ENCODE peak calls at places on chromosomes 12 and 14, in nine cellular contexts. One of them, this sample, is unnamed.

GRCh38 chr14:105026033-105026785 is 5.3 kb upstream of the CDCA4 start:
- DNase-seq in endodermal cell: no peak
- DNase-seq in breast epithelium: no peak
- DNase-seq in neural progenitor cell: no peak
- DNase-seq in kidney: no peak
- DNase-seq in CD4-positive, CD25-positive, alpha-beta regulatory T cell: peak; percentile 67
- DNase-seq in tibial artery: no peak
- DNase-seq in CD4-positive, alpha-beta T cell: no peak
- DNase-seq in heart right ventricle: no peak
- DNase-seq in this sample: no peak

GRCh38 chr12:88375301-88375959 is 204.8 kb downstream of the KITLG start:
- DNase-seq in endodermal cell: no peak
- DNase-seq in breast epithelium: no peak
- DNase-seq in neural progenitor cell: no peak
- DNase-seq in kidney: peak; percentile 26
- DNase-seq in CD4-positive, CD25-positive, alpha-beta regulatory T cell: no peak
- DNase-seq in tibial artery: no peak
- DNase-seq in CD4-positive, alpha-beta T cell: no peak
- DNase-seq in heart right ventricle: no peak
- DNase-seq in this sample: no peak

GRCh38 chr12:68040450-68041075 is 51.3 kb downstream of the IFNG-AS1 start:
- DNase-seq in endodermal cell: peak; percentile 89
- DNase-seq in breast epithelium: no peak
- DNase-seq in neural progenitor cell: peak; percentile 82
- DNase-seq in kidney: no peak
- DNase-seq in CD4-positive, CD25-positive, alpha-beta regulatory T cell: peak; percentile 76
- DNase-seq in tibial artery: peak; percentile 75
- DNase-seq in CD4-positive, alpha-beta T cell: peak; percentile 48
- DNase-seq in heart right ventricle: no peak
- DNase-seq in this sample: no peak

GRCh38 chr14:92686763-92687427 is 61.5 kb downstream of the LGMN start:
- DNase-seq in endodermal cell: peak; percentile 99
- DNase-seq in breast epithelium: peak; percentile 67
- DNase-seq in neural progenitor cell: peak; percentile 92
- DNase-seq in kidney: peak; percentile 91
- DNase-seq in CD4-positive, CD25-positive, alpha-beta regulatory T cell: peak; percentile 36
- DNase-seq in tibial artery: peak; percentile 65
- DNase-seq in CD4-positive, alpha-beta T cell: peak; percentile 67
- DNase-seq in heart right ventricle: peak; percentile 81
- DNase-seq in this sample: peak; percentile 66

GRCh38 chr12:52976574-52977071 is 27.7 kb downstream of the KRT18 start:
- DNase-seq in endodermal cell: peak; percentile 83
- DNase-seq in breast epithelium: no peak
- DNase-seq in neural progenitor cell: peak; percentile 56
- DNase-seq in kidney: no peak
- DNase-seq in CD4-positive, CD25-positive, alpha-beta regulatory T cell: no peak
- DNase-seq in tibial artery: no peak
- DNase-seq in CD4-positive, alpha-beta T cell: no peak
- DNase-seq in heart right ventricle: no peak
- DNase-seq in this sample: no peak

GRCh38 chr14:22887260-22887989 is 4.4 kb downstream of the REM2 start:
- DNase-seq in endodermal cell: peak; percentile 89
- DNase-seq in breast epithelium: no peak
- DNase-seq in neural progenitor cell: peak; percentile 89
- DNase-seq in kidney: no peak
- DNase-seq in CD4-positive, CD25-positive, alpha-beta regulatory T cell: peak; percentile 84
- DNase-seq in tibial artery: no peak
- DNase-seq in CD4-positive, alpha-beta T cell: no peak
- DNase-seq in heart right ventricle: no peak
- DNase-seq in this sample: no peak

GRCh38 chr14:96997996-96998395 is 200.8 kb downstream of the VRK1 start:
- DNase-seq in endodermal cell: peak; percentile 20
- DNase-seq in breast epithelium: no peak
- DNase-seq in neural progenitor cell: no peak
- DNase-seq in kidney: no peak
- DNase-seq in CD4-positive, CD25-positive, alpha-beta regulatory T cell: no peak
- DNase-seq in tibial artery: no peak
- DNase-seq in CD4-positive, alpha-beta T cell: no peak
- DNase-seq in heart right ventricle: no peak
- DNase-seq in this sample: no peak

GRCh38 chr12:101927042-101927441 is 49.7 kb downstream of the DRAM1 start:
- DNase-seq in endodermal cell: no peak
- DNase-seq in breast epithelium: no peak
- DNase-seq in neural progenitor cell: no peak
- DNase-seq in kidney: no peak
- DNase-seq in CD4-positive, CD25-positive, alpha-beta regulatory T cell: no peak
- DNase-seq in tibial artery: no peak
- DNase-seq in CD4-positive, alpha-beta T cell: no peak
- DNase-seq in heart right ventricle: no peak
- DNase-seq in this sample: no peak

GRCh38 chr14:33612184-33612479 is 338.7 kb downstream of the EGLN3 start:
- DNase-seq in endodermal cell: no peak
- DNase-seq in breast epithelium: no peak
- DNase-seq in neural progenitor cell: peak; percentile 71
- DNase-seq in kidney: no peak
- DNase-seq in CD4-positive, CD25-positive, alpha-beta regulatory T cell: no peak
- DNase-seq in tibial artery: no peak
- DNase-seq in CD4-positive, alpha-beta T cell: no peak
- DNase-seq in heart right ventricle: no peak
- DNase-seq in this sample: no peak

GRCh38 chr14:36504805-36505192 is 15.2 kb downstream of the NKX2-1 start:
- DNase-seq in endodermal cell: peak; percentile 78
- DNase-seq in breast epithelium: no peak
- DNase-seq in neural progenitor cell: peak; percentile 86
- DNase-seq in kidney: no peak
- DNase-seq in CD4-positive, CD25-positive, alpha-beta regulatory T cell: no peak
- DNase-seq in tibial artery: no peak
- DNase-seq in CD4-positive, alpha-beta T cell: no peak
- DNase-seq in heart right ventricle: no peak
- DNase-seq in this sample: no peak

GRCh38 chr12:29869916-29870315 is 86.2 kb upstream of the TMTC1 start:
- DNase-seq in endodermal cell: no peak
- DNase-seq in breast epithelium: no peak
- DNase-seq in neural progenitor cell: no peak
- DNase-seq in kidney: no peak
- DNase-seq in CD4-positive, CD25-positive, alpha-beta regulatory T cell: no peak
- DNase-seq in tibial artery: no peak
- DNase-seq in CD4-positive, alpha-beta T cell: no peak
- DNase-seq in heart right ventricle: no peak
- DNase-seq in this sample: no peak

GRCh38 chr14:64190974-64191502 is 103.1 kb downstream of the ESR2 start:
- DNase-seq in endodermal cell: no peak
- DNase-seq in breast epithelium: no peak
- DNase-seq in neural progenitor cell: no peak
- DNase-seq in kidney: no peak
- DNase-seq in CD4-positive, CD25-positive, alpha-beta regulatory T cell: no peak
- DNase-seq in tibial artery: no peak
- DNase-seq in CD4-positive, alpha-beta T cell: no peak
- DNase-seq in heart right ventricle: no peak
- DNase-seq in this sample: no peak

GRCh38 chr14:94469261-94469660 is 6.7 kb downstream of the SERPINA9 start:
- DNase-seq in endodermal cell: no peak
- DNase-seq in breast epithelium: no peak
- DNase-seq in neural progenitor cell: no peak
- DNase-seq in kidney: no peak
- DNase-seq in CD4-positive, CD25-positive, alpha-beta regulatory T cell: no peak
- DNase-seq in tibial artery: no peak
- DNase-seq in CD4-positive, alpha-beta T cell: no peak
- DNase-seq in heart right ventricle: no peak
- DNase-seq in this sample: no peak

GRCh38 chr14:95078841-95079240 is 78.5 kb downstream of the DICER1 start:
- DNase-seq in endodermal cell: peak; percentile 63
- DNase-seq in breast epithelium: no peak
- DNase-seq in neural progenitor cell: no peak
- DNase-seq in kidney: no peak
- DNase-seq in CD4-positive, CD25-positive, alpha-beta regulatory T cell: no peak
- DNase-seq in tibial artery: no peak
- DNase-seq in CD4-positive, alpha-beta T cell: no peak
- DNase-seq in heart right ventricle: no peak
- DNase-seq in this sample: no peak

GRCh38 chr14:39467889-39468524 is 35.8 kb upstream of the FBXO33 start:
- DNase-seq in endodermal cell: peak; percentile 88
- DNase-seq in breast epithelium: no peak
- DNase-seq in neural progenitor cell: peak; percentile 71
- DNase-seq in kidney: no peak
- DNase-seq in CD4-positive, CD25-positive, alpha-beta regulatory T cell: peak; percentile 35
- DNase-seq in tibial artery: no peak
- DNase-seq in CD4-positive, alpha-beta T cell: no peak
- DNase-seq in heart right ventricle: no peak
- DNase-seq in this sample: no peak

GRCh38 chr12:69908208-69908607 is 83.2 kb downstream of the MYRFL start:
- DNase-seq in endodermal cell: no peak
- DNase-seq in breast epithelium: no peak
- DNase-seq in neural progenitor cell: no peak
- DNase-seq in kidney: no peak
- DNase-seq in CD4-positive, CD25-positive, alpha-beta regulatory T cell: no peak
- DNase-seq in tibial artery: no peak
- DNase-seq in CD4-positive, alpha-beta T cell: no peak
- DNase-seq in heart right ventricle: no peak
- DNase-seq in this sample: no peak

GRCh38 chr12:80216890-80217559 is 117.7 kb downstream of the OTOGL start:
- DNase-seq in endodermal cell: peak; percentile 62
- DNase-seq in breast epithelium: no peak
- DNase-seq in neural progenitor cell: peak; percentile 42
- DNase-seq in kidney: no peak
- DNase-seq in CD4-positive, CD25-positive, alpha-beta regulatory T cell: no peak
- DNase-seq in tibial artery: no peak
- DNase-seq in CD4-positive, alpha-beta T cell: no peak
- DNase-seq in heart right ventricle: no peak
- DNase-seq in this sample: no peak

GRCh38 chr14:59936145-59936544 is 16.2 kb downstream of the LRRC9 start:
- DNase-seq in endodermal cell: no peak
- DNase-seq in breast epithelium: no peak
- DNase-seq in neural progenitor cell: no peak
- DNase-seq in kidney: no peak
- DNase-seq in CD4-positive, CD25-positive, alpha-beta regulatory T cell: no peak
- DNase-seq in tibial artery: no peak
- DNase-seq in CD4-positive, alpha-beta T cell: no peak
- DNase-seq in heart right ventricle: no peak
- DNase-seq in this sample: no peak

GRCh38 chr14:73763396-73763795 is 49.2 kb upstream of the PNMA1 start:
- DNase-seq in endodermal cell: no peak
- DNase-seq in breast epithelium: no peak
- DNase-seq in neural progenitor cell: no peak
- DNase-seq in kidney: no peak
- DNase-seq in CD4-positive, CD25-positive, alpha-beta regulatory T cell: no peak
- DNase-seq in tibial artery: no peak
- DNase-seq in CD4-positive, alpha-beta T cell: no peak
- DNase-seq in heart right ventricle: no peak
- DNase-seq in this sample: no peak

GRCh38 chr12:52980773-52981423 is 25.4 kb upstream of the EIF4B start:
- DNase-seq in endodermal cell: peak; percentile 99
- DNase-seq in breast epithelium: peak; percentile 89
- DNase-seq in neural progenitor cell: peak; percentile 96
- DNase-seq in kidney: peak; percentile 93
- DNase-seq in CD4-positive, CD25-positive, alpha-beta regulatory T cell: peak; percentile 88
- DNase-seq in tibial artery: peak; percentile 90
- DNase-seq in CD4-positive, alpha-beta T cell: peak; percentile 67
- DNase-seq in heart right ventricle: peak; percentile 82
- DNase-seq in this sample: peak; percentile 86

DNA sequence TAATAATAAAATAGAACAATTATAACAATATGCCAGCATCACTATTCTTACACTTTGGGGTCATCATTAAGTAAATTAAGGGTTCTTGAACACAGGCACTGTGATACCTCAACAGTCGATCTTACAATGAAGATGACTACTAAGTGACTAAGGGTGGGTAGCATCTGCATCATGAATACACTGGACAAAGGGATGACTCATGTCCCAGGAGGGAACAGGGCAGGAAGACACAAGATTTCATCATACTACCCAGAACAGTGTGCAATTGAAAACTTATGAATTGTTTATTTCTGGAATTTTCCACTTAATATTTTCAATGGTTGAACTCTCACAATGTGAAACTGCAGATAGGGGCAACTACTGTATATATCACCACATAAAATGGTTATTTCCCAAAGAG is 19.7 kb downstream of the TSPAN19 start:
- DNase-seq in endodermal cell: no peak
- DNase-seq in breast epithelium: no peak
- DNase-seq in neural progenitor cell: no peak
- DNase-seq in kidney: no peak
- DNase-seq in CD4-positive, CD25-positive, alpha-beta regulatory T cell: no peak
- DNase-seq in tibial artery: no peak
- DNase-seq in CD4-positive, alpha-beta T cell: no peak
- DNase-seq in heart right ventricle: no peak
- DNase-seq in this sample: no peak
- H3K27ac ChIP-seq in endodermal cell: no peak overlapping the region
- H3K27ac ChIP-seq in breast epithelium: no peak overlapping the region
- H3K27ac ChIP-seq in neural progenitor cell: no peak overlapping the region
- H3K27ac ChIP-seq in kidney: no peak overlapping the region
- H3K27ac ChIP-seq in CD4-positive, CD25-positive, alpha-beta regulatory T cell: no peak overlapping the region
- H3K27ac ChIP-seq in tibial artery: no peak overlapping the region
- H3K27ac ChIP-seq in CD4-positive, alpha-beta T cell: no peak overlapping the region
- H3K27ac ChIP-seq in heart right ventricle: no peak overlapping the region
- H3K27ac ChIP-seq in this sample: peak overlapping the region; percentile 49

GRCh38 chr14:52059614-52060013 is 9.2 kb downstream of the NID2 start:
- DNase-seq in endodermal cell: no peak
- DNase-seq in breast epithelium: no peak
- DNase-seq in neural progenitor cell: no peak
- DNase-seq in kidney: no peak
- DNase-seq in CD4-positive, CD25-positive, alpha-beta regulatory T cell: no peak
- DNase-seq in tibial artery: no peak
- DNase-seq in CD4-positive, alpha-beta T cell: no peak
- DNase-seq in heart right ventricle: no peak
- DNase-seq in this sample: no peak
- H3K27ac ChIP-seq in endodermal cell: no peak overlapping the region
- H3K27ac ChIP-seq in breast epithelium: no peak overlapping the region
- H3K27ac ChIP-seq in neural progenitor cell: no peak overlapping the region
- H3K27ac ChIP-seq in kidney: peak overlapping the region; percentile 65
- H3K27ac ChIP-seq in CD4-positive, CD25-positive, alpha-beta regulatory T cell: no peak overlapping the region
- H3K27ac ChIP-seq in tibial artery: peak overlapping the region; percentile 66
- H3K27ac ChIP-seq in CD4-positive, alpha-beta T cell: no peak overlapping the region
- H3K27ac ChIP-seq in heart right ventricle: peak overlapping the region; percentile 52
- H3K27ac ChIP-seq in this sample: no peak overlapping the region

DNA sequence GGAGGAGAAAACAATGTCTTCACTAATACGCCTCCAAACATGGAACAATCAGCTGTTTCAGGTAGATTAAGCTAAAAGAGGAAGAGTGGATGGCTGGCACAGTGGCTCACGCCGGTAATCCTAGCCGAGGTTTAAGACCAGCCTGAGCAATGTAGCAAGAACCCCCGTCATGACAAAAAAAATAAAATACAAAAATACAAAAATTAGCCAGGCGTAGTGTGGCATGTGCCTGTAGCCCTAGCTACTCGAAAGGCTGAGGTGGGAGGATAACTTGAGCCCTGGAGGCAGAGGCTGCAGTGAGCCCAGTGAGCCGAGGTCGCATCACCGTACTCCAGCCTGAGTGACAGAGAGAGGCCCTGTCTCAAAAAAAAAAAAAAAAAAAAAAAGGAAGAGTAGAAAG is 1.2 kb upstream of the MED13L start:
- DNase-seq in endodermal cell: no peak
- DNase-seq in breast epithelium: no peak
- DNase-seq in neural progenitor cell: no peak
- DNase-seq in kidney: no peak
- DNase-seq in CD4-positive, CD25-positive, alpha-beta regulatory T cell: no peak
- DNase-seq in tibial artery: no peak
- DNase-seq in CD4-positive, alpha-beta T cell: no peak
- DNase-seq in heart right ventricle: no peak
- DNase-seq in this sample: no peak
- H3K27ac ChIP-seq in endodermal cell: no peak overlapping the region
- H3K27ac ChIP-seq in breast epithelium: no peak overlapping the region
- H3K27ac ChIP-seq in neural progenitor cell: no peak overlapping the region
- H3K27ac ChIP-seq in kidney: no peak overlapping the region
- H3K27ac ChIP-seq in CD4-positive, CD25-positive, alpha-beta regulatory T cell: no peak overlapping the region
- H3K27ac ChIP-seq in tibial artery: peak overlapping the region; percentile 64
- H3K27ac ChIP-seq in CD4-positive, alpha-beta T cell: no peak overlapping the region
- H3K27ac ChIP-seq in heart right ventricle: no peak overlapping the region
- H3K27ac ChIP-seq in this sample: no peak overlapping the region

GRCh38 chr12:78279567-78279966 is 448.9 kb downstream of the NAV3 start:
- DNase-seq in endodermal cell: no peak
- DNase-seq in breast epithelium: no peak
- DNase-seq in neural progenitor cell: no peak
- DNase-seq in kidney: no peak
- DNase-seq in CD4-positive, CD25-positive, alpha-beta regulatory T cell: no peak
- DNase-seq in tibial artery: no peak
- DNase-seq in CD4-positive, alpha-beta T cell: no peak
- DNase-seq in heart right ventricle: no peak
- DNase-seq in this sample: no peak
- H3K27ac ChIP-seq in endodermal cell: no peak overlapping the region
- H3K27ac ChIP-seq in breast epithelium: no peak overlapping the region
- H3K27ac ChIP-seq in neural progenitor cell: no peak overlapping the region
- H3K27ac ChIP-seq in kidney: no peak overlapping the region
- H3K27ac ChIP-seq in CD4-positive, CD25-positive, alpha-beta regulatory T cell: no peak overlapping the region
- H3K27ac ChIP-seq in tibial artery: no peak overlapping the region
- H3K27ac ChIP-seq in CD4-positive, alpha-beta T cell: no peak overlapping the region
- H3K27ac ChIP-seq in heart right ventricle: no peak overlapping the region
- H3K27ac ChIP-seq in this sample: no peak overlapping the region

This sample was measured in substantia nigra.